ENCODE peak calls at places on chromosomes 16 and 17, in seven cellular contexts. F is HAP-1; V is HCEC 1CT; J is activated effector memory CD4-positive, alpha-beta T cell treated with anti-CD3 and anti-CD28 coated beads, Interleukin-2, amount 50 U/mL, for 16 hours; Z is activated gamma-delta T cell treated with Interleukin-2 at 50 U/mL for 16 hours; L is GM12891; Q is LoVo. X is an unnamed sample.
A peak's percentile ranks its signal among the peaks of the same experiment; 100 is the strongest.

GRCh38 chr16:27244363-27244755 is 24.2 kb downstream of the NSMCE1 start:
- DNase-seq in V (no peak), Z (no peak), F (no peak), L (no peak), Q (no peak), J (peak; percentile 39), X (no peak)

GRCh38 chr17:30559656-30560055 is 82.4 kb downstream of the GOSR1 start:
- DNase-seq in Q (no peak), F (no peak), J (no peak), L (no peak), Z (no peak), V (no peak), X (no peak)

GRCh38 chr16:6957676-6958075 is 375.0 kb upstream of the RBFOX1 start:
- DNase-seq in L (no peak), Q (no peak), F (no peak), Z (no peak), J (no peak), V (no peak), X (no peak)

GRCh38 chr17:51342257-51342656 is 81.9 kb downstream of the UTP18 start:
- DNase-seq in V (no peak), L (no peak), Z (no peak), J (no peak), F (no peak), Q (no peak), X (no peak)

GRCh38 chr17:82238562-82239201 is 9.8 kb downstream of the SLC16A3 start:
- DNase-seq in Z (peak; percentile 63), V (peak; percentile 59), L (no peak), J (peak; percentile 91), Q (no peak), F (no peak), X (no peak)

GRCh38 chr17:62792122-62792800 is 15.9 kb downstream of the MARCHF10 start:
- DNase-seq in V (peak; percentile 97), F (no peak), J (no peak), Q (peak; percentile 16), L (no peak), Z (no peak), X (no peak)

GRCh38 chr17:58084317-58084981 is 1.2 kb downstream of the DYNLL2 start:
- DNase-seq in L (peak; percentile 35), Z (peak; percentile 42), Q (peak; percentile 28), F (peak; percentile 58), V (no peak), J (peak; percentile 82), X (no peak)

GRCh38 chr17:80861892-80862291 is 129.7 kb upstream of the CHMP6 start:
- DNase-seq in V (peak; percentile 31), Z (peak; percentile 42), F (no peak), J (peak; percentile 87), L (no peak), Q (no peak), X (peak; percentile 57)